ENCODE peak calls at places on chromosome 5, in five cellular contexts. Z, U, C, J and H are unnamed samples.

GRCh38 chr5:77885501-77885900 is 109.4 kb upstream of the TBCA start:
- DNase-seq in Z (no peak), U (no peak), C (no peak), J (no peak), H (no peak)

GRCh38 chr5:164809831-164810230 is 1304.4 kb downstream of the MAT2B start:
- DNase-seq in Z (no peak), U (no peak), C (peak), J (no peak), H (no peak)

GRCh38 chr5:172280317-172280716 is 3.2 kb downstream of the UBTD2 start:
- DNase-seq in Z (no peak), U (peak), C (no peak), J (no peak), H (no peak)

GRCh38 chr5:139926797-139927503 is 116.1 kb downstream of the NRG2 start:
- DNase-seq in Z (no peak), U (no peak), C (no peak), J (no peak), H (no peak)

GRCh38 chr5:176740702-176741565 is 69.4 kb upstream of the UNC5A start:
- DNase-seq in Z (no peak), U (no peak), C (no peak), J (no peak), H (no peak)

GRCh38 chr5:143913008-143913752 is 101.2 kb downstream of the HMHB1 start:
- DNase-seq in Z (peak), U (peak), C (no peak), J (peak), H (peak)

GRCh38 chr5:19975795-19976194 is 12.2 kb downstream of the CDH18 start:
- DNase-seq in Z (no peak), U (no peak), C (no peak), J (no peak), H (no peak)

GRCh38 chr5:17067657-17068392 is 131.7 kb upstream of the MYO10 start:
- DNase-seq in Z (no peak), U (no peak), C (no peak), J (no peak), H (no peak)

GRCh38 chr5:147080391-147080790 is 154.4 kb upstream of the STK32A start:
- DNase-seq in Z (no peak), U (no peak), C (no peak), J (no peak), H (no peak)

GRCh38 chr5:51983161-51983560 is 599.9 kb downstream of the ISL1 start:
- DNase-seq in Z (no peak), U (no peak), C (no peak), J (no peak), H (no peak)

GRCh38 chr5:56971275-56971674 is 19.4 kb upstream of the MIER3 start:
- DNase-seq in Z (no peak), U (no peak), C (no peak), J (no peak), H (no peak)

GRCh38 chr5:110757118-110757729 is 18.4 kb downstream of the SLC25A46 start:
- DNase-seq in Z (peak), U (peak), C (no peak), J (peak), H (peak)

GRCh38 chr5:138713247-138713646 is 40.0 kb upstream of the CTNNA1 start:
- DNase-seq in Z (no peak), U (no peak), C (no peak), J (no peak), H (no peak)

GRCh38 chr5:149486726-149487635 is 64.3 kb downstream of the CSNK1A1 start:
- DNase-seq in Z (peak), U (peak), C (no peak), J (peak), H (peak)

GRCh38 chr5:107269256-107269655 is 401.5 kb downstream of the EFNA5 start:
- DNase-seq in Z (no peak), U (no peak), C (no peak), J (no peak), H (no peak)

GRCh38 chr5:9927521-9927997 is 297.4 kb upstream of the TAS2R1 start:
- DNase-seq in Z (peak), U (no peak), C (no peak), J (peak), H (peak)

GRCh38 chr5:35851282-35851681 is 5.4 kb upstream of the IL7R start:
- DNase-seq in Z (no peak), U (no peak), C (no peak), J (peak), H (no peak)

GRCh38 chr5:139740138-139740992 is 55.2 kb upstream of the PSD2 start:
- DNase-seq in Z (no peak), U (no peak), C (peak), J (no peak), H (no peak)

GRCh38 chr5:84403773-84404172 is 19.1 kb upstream of the EDIL3 start:
- DNase-seq in Z (peak), U (no peak), C (no peak), J (peak), H (peak)

GRCh38 chr5:128506643-128507042 is 31.4 kb downstream of the FBN2 start:
- DNase-seq in Z (no peak), U (no peak), C (no peak), J (no peak), H (no peak)

GRCh38 chr5:76604838-76605237 is 18.4 kb downstream of the F2RL2 start:
- DNase-seq in Z (peak), U (peak), C (no peak), J (peak), H (no peak)

GRCh38 chr5:173138707-173139106 is 5.6 kb upstream of the BNIP1 start:
- DNase-seq in Z (no peak), U (peak), C (no peak), J (no peak), H (no peak)

GRCh38 chr5:180815241-180816031 is 12.8 kb upstream of the MGAT1 start:
- DNase-seq in Z (no peak), U (no peak), C (no peak), J (no peak), H (no peak)

GRCh38 chr5:139646111-139646510 is 2.0 kb upstream of the CXXC5 start:
- DNase-seq in Z (no peak), U (no peak), C (no peak), J (no peak), H (no peak)

GRCh38 chr5:97728920-97729319 is 545.9 kb upstream of the RIOK2 start:
- DNase-seq in Z (no peak), U (no peak), C (no peak), J (no peak), H (peak)

GRCh38 chr5:77129386-77129785 is 42.3 kb upstream of the ZBED3 start:
- DNase-seq in Z (peak), U (peak), C (no peak), J (peak), H (no peak)

GRCh38 chr5:97838214-97838613 is 655.2 kb upstream of the RIOK2 start:
- DNase-seq in Z (peak), U (no peak), C (peak), J (peak), H (peak)

GRCh38 chr5:140225396-140225795 is 50.4 kb downstream of the CYSTM1 start:
- DNase-seq in Z (no peak), U (no peak), C (no peak), J (no peak), H (no peak)

GRCh38 chr5:168047043-168047668 is 244.3 kb upstream of the WWC1 start:
- DNase-seq in Z (peak), U (peak), C (no peak), J (peak), H (peak)

GRCh38 chr5:159003045-159004030 is 96.4 kb downstream of the EBF1 start:
- DNase-seq in Z (peak), U (no peak), C (no peak), J (peak), H (no peak)

GRCh38 chr5:92907914-92908606 is 673.0 kb downstream of the NR2F1-AS1 start:
- DNase-seq in Z (no peak), U (peak), C (peak), J (peak), H (no peak)

GRCh38 chr5:154610321-154611154 is 132.5 kb upstream of the HAND1 start:
- DNase-seq in Z (peak), U (peak), C (peak), J (peak), H (peak)

GRCh38 chr5:112757468-112758208 is 20.0 kb downstream of the APC start:
- DNase-seq in Z (peak), U (peak), C (peak), J (peak), H (no peak)

GRCh38 chr5:40734986-40735385 is 20.8 kb downstream of the TTC33 start:
- DNase-seq in Z (peak), U (no peak), C (no peak), J (peak), H (peak)

GRCh38 chr5:176597417-176598389 is 12.3 kb downstream of the GPRIN1 start:
- DNase-seq in Z (no peak), U (no peak), C (no peak), J (no peak), H (no peak)

GRCh38 chr5:136309932-136310598 is 55.3 kb downstream of the TRPC7 start:
- DNase-seq in Z (no peak), U (no peak), C (no peak), J (no peak), H (no peak)

GRCh38 chr5:136309376-136309775 is 56.0 kb downstream of the TRPC7 start:
- DNase-seq in Z (peak), U (no peak), C (no peak), J (no peak), H (no peak)

GRCh38 chr5:136311999-136312398 is 53.3 kb downstream of the TRPC7 start:
- DNase-seq in Z (no peak), U (no peak), C (no peak), J (no peak), H (no peak)

GRCh38 chr5:136314302-136314701 is 51.0 kb downstream of the TRPC7 start:
- DNase-seq in Z (no peak), U (no peak), C (no peak), J (no peak), H (no peak)

GRCh38 chr5:136308396-136308795 is 56.9 kb downstream of the TRPC7 start:
- DNase-seq in Z (no peak), U (no peak), C (no peak), J (no peak), H (no peak)
- TF ChIP-seq CTCF in Z (peak), U (peak), C (peak), J (no peak), H (no peak)

GRCh38 chr5:151221574-151221973 is 2.3 kb downstream of the CCDC69 start:
- DNase-seq in Z (peak), U (no peak), C (no peak), J (no peak), H (no peak)

GRCh38 chr5:151218177-151218576 is 5.7 kb downstream of the CCDC69 start:
- DNase-seq in Z (no peak), U (no peak), C (no peak), J (no peak), H (no peak)

GRCh38 chr5:151222054-151222768 is 1.7 kb downstream of the CCDC69 start:
- DNase-seq in Z (no peak), U (no peak), C (no peak), J (no peak), H (no peak)

GRCh38 chr5:151219138-151219537 is 4.8 kb downstream of the CCDC69 start:
- DNase-seq in Z (no peak), U (no peak), C (no peak), J (no peak), H (no peak)

DNA sequence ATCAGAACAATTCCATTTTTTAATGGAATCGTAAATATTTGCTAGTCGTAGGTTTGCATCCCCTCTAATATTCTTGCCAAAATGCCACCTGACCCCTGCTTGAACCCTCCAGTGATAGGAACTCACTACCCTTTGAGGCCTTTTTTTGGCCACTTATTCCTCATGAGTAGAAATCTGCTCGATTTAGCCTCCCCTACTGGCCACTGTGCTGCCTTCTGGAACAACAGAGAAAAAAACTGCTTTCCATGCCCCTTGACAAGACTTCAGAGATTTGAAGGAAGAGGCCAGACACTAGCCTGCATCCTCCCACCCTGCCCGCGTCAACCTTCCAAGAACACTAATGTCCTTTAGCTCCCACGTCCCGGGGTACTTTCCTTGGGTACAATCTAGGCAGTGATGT is 4.1 kb downstream of the CCDC69 start:
- DNase-seq in Z (no peak), U (no peak), C (no peak), J (peak), H (no peak)
- TF ChIP-seq CTCF in Z (no peak), U (no peak), C (peak), J (peak), H (no peak)

DNA sequence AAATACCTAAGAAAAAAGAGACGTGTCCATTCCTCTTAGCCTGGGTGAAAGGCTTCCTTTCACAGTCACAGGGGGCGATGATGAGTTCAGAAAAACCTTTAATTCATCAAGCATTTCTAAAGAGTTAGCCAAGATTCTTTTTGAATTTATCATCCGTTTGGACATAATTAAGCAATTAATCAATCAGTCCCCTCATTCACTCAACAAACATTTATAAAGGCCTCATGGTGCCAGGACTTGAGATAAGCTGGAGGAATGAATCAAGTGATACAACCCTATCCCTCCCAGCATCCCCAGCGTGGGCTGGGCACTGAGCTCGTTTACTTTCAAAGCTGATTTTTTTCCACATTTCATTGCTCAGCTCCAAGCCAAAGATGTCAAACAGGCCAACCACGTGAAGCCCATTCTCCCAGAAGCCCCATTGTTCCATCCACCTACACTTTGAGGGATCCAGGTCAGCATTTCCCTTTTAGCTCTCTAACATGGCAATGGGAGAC is 140.5 kb downstream of the SLIT3 start:
- DNase-seq in Z (peak), U (no peak), C (no peak), J (peak), H (peak)
- TF ChIP-seq CTCF in Z (no peak), U (no peak), C (no peak), J (no peak), H (peak)

GRCh38 chr5:1763548-1763911 is 36.1 kb downstream of the MRPL36 start:
- DNase-seq in Z (peak), U (peak), C (no peak), J (peak), H (no peak)
- TF ChIP-seq CTCF in Z (peak), U (peak), C (peak), J (peak), H (peak)

DNA sequence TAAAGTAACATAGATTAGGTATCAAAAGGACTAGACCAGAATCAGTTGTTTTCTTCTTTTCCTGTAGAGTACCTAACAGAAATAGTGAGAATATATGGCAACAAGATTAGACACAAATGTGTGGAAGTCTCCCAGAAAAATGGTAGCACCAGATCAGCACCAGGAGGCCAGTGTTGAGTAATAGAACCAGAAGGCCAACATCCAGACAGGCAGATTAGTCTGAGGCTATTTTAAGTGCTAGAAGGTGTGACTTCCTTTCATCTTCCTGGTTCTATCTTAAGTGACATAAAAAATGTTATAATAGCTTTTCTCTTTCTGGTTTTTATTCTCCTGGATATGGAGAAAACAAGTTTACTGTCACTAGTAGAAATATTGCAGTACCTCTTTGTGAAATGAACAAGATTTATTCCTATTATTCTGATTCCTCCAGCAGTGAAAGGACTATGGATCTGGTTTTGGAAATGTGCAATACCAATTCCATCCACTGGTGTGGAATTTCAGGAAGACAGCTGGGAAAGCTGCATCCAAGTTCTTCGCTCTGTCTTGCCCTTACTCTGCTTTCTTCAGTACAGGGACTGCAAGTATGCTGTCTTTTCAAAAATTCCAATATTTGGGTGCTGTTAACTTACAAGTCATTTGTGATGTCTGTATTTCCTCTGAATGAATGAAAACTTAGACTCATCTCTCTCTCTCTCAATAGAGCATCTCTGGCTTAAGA is 39.1 kb downstream of the SHLD3 start:
- DNase-seq in Z (peak), U (no peak), C (no peak), J (peak), H (peak)
- TF ChIP-seq CTCF in Z (peak), U (peak), C (no peak), J (peak), H (peak)

GRCh38 chr5:1371191-1371590 is 26.3 kb upstream of the CLPTM1L start:
- DNase-seq in Z (no peak), U (no peak), C (no peak), J (no peak), H (no peak)
- TF ChIP-seq CTCF in Z (no peak), U (no peak), C (no peak), J (no peak), H (no peak)

DNA sequence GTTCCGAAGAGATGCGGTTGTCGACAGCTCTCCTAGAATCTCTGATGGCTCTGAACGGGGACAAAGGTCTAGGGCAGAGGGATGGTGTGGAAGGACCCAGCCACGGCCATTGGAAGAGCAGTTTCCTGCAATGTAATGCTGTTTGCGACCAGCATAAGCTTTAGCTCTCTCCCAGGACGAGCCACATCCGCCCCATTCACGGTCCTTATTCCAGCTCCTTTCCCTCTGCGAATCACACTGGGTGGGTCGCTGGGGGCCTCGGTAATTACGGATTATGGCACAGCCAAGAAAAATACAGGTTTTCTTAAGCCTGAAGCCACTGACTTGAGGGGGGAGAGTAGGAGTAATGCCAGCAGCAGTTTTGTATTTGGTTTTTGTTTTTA is 22.7 kb downstream of the ANXA2R start:
- DNase-seq in Z (no peak), U (peak), C (no peak), J (peak), H (no peak)
- TF ChIP-seq CTCF in Z (no peak), U (no peak), C (no peak), J (no peak), H (no peak)

GRCh38 chr5:39223568-39224156 is 4.3 kb upstream of the FYB1 start:
- DNase-seq in Z (no peak), U (no peak), C (no peak), J (no peak), H (no peak)

GRCh38 chr5:39224196-39224754 is 4.9 kb upstream of the FYB1 start:
- DNase-seq in Z (peak), U (no peak), C (no peak), J (peak), H (peak)

GRCh38 chr5:39226558-39226957 is 7.2 kb upstream of the FYB1 start:
- DNase-seq in Z (no peak), U (no peak), C (no peak), J (no peak), H (no peak)

GRCh38 chr5:39225405-39226099 is 6.2 kb upstream of the FYB1 start:
- DNase-seq in Z (no peak), U (no peak), C (no peak), J (no peak), H (no peak)

DNA sequence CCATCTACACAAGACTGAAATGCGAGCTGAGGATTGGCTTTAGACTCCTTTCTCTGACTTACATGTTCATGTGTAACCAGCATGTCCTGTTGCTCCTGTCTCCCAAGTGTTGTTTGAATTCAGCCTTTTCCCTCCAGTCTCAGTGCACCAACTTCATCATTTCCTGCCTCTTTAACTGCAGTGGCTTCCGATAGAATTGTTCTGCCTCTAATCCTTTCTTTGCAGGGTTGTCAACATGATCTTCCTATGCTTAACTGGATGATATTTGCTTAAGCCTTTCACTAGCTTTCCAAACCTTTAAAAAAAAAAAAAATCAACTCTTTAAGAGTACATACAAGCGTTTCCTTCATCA is 6.7 kb upstream of the FYB1 start:
- DNase-seq in Z (no peak), U (no peak), C (no peak), J (no peak), H (no peak)
- TF ChIP-seq CTCF in Z (no peak), U (no peak), C (no peak), J (no peak), H (no peak)

DNA sequence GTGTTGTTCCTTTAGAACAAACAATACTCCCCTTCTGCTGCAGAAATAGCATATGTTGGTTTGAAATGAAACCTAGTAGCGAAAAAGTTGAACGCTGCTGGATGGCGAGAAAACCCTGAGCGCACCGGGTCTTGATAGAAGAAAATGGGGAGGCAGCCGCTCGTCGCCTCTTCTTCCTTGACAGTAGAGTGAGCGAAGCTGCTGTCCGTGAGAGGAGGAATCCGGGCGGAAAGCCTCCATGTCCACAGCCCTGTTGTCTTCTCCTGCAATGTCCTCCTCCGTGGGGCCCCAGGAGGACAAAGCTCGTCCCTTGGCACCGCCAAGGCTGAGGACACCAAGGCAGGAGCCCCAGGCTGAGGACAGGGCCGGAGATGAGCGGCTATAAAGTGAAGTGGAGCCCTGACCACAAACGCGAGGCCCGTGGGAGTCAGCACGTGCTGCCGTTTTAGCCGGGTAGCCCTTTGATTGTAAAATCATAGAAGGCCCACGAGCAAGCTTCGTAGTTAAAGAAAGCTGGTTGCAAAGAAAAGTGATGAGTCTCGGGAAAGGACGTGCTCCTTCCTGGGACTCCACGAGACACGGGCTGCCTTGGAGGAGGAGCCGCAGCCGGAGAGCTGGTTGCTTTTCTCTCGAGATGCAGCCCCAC is 35.6 kb downstream of the MRPL36 start:
- DNase-seq in Z (no peak), U (no peak), C (no peak), J (no peak), H (no peak)
- TF ChIP-seq CTCF in Z (no peak), U (no peak), C (no peak), J (no peak), H (no peak)